ENCODE peak calls at places on chromosomes 2 and 18, in nine cellular contexts. R is A549; F is CD4-positive, alpha-beta memory T cell; X is stomach; Z is naive thymus-derived CD4-positive, alpha-beta T cell; Q is testis; I is colonic mucosa; O is transverse colon; D is HCT116. V is an unnamed sample. For H3K4me1, the result is how much of the 10 kb centered on the place peaks cover.

GRCh38 chr2:232502901-232503791 is 15.5 kb upstream of the ECEL1 start:
- DNase-seq in R (peak), F (peak), X (peak), Z (peak), Q (peak), I (no peak), O (peak), D (no peak), V (peak)

GRCh38 chr2:196798980-196799379 is 503 bp downstream of the GTF3C3 start:
- DNase-seq in R (no peak), F (peak), X (no peak), Z (no peak), Q (no peak), I (no peak), O (no peak), D (no peak), V (no peak)

GRCh38 chr2:140747665-140748064 is 1383.2 kb downstream of the LRP1B start:
- DNase-seq in R (no peak), F (no peak), X (no peak), Z (no peak), Q (no peak), I (no peak), O (no peak), D (no peak), V (no peak)

GRCh38 chr2:101307950-101308431 is 510 bp downstream of the RNF149 start:
- DNase-seq in R (peak), F (peak), X (no peak), Z (peak), Q (peak), I (peak), O (peak), D (no peak), V (peak)

GRCh38 chr18:49207373-49207772 is 253.1 kb downstream of the DYM start:
- DNase-seq in R (no peak), F (no peak), X (no peak), Z (no peak), Q (no peak), I (no peak), O (no peak), D (peak), V (no peak)

GRCh38 chr2:64629329-64629781 is 24.4 kb downstream of the SERTAD2 start:
- DNase-seq in R (no peak), F (no peak), X (peak), Z (no peak), Q (peak), I (no peak), O (no peak), D (no peak), V (no peak)

GRCh38 chr2:207481924-207482323 is 47.8 kb upstream of the CREB1 start:
- DNase-seq in R (no peak), F (no peak), X (peak), Z (no peak), Q (no peak), I (no peak), O (no peak), D (no peak), V (no peak)

GRCh38 chr2:71510196-71510807 is 56.9 kb downstream of the DYSF start:
- DNase-seq in R (peak), F (peak), X (peak), Z (peak), Q (peak), I (peak), O (peak), D (peak), V (peak)

GRCh38 chr2:96361751-96362150 is 26.2 kb downstream of the NCAPH start:
- DNase-seq in R (no peak), F (no peak), X (no peak), Z (no peak), Q (no peak), I (no peak), O (no peak), D (no peak), V (no peak)

GRCh38 chr2:168962636-168963035 is 61.5 kb downstream of the G6PC2 start:
- DNase-seq in R (no peak), F (no peak), X (no peak), Z (no peak), Q (no peak), I (no peak), O (no peak), D (no peak), V (no peak)

GRCh38 chr2:120205901-120206581 is 17.2 kb downstream of the TMEM185B start:
- DNase-seq in R (no peak), F (no peak), X (no peak), Z (no peak), Q (peak), I (peak), O (peak), D (no peak), V (peak)

GRCh38 chr2:18626256-18626668 is 36.9 kb upstream of the NT5C1B start:
- DNase-seq in R (no peak), F (no peak), X (no peak), Z (no peak), Q (no peak), I (no peak), O (no peak), D (no peak), V (no peak)

GRCh38 chr18:53947092-53947640 is 277.3 kb downstream of the MBD2 start:
- DNase-seq in R (no peak), F (no peak), X (no peak), Z (no peak), Q (no peak), I (no peak), O (no peak), D (no peak), V (no peak)

GRCh38 chr2:201735486-201735885 is 37.0 kb upstream of the MPP4 start:
- DNase-seq in R (no peak), F (no peak), X (no peak), Z (no peak), Q (no peak), I (no peak), O (no peak), D (no peak), V (no peak)

GRCh38 chr2:209648714-209649113 is 122.9 kb upstream of the UNC80 start:
- DNase-seq in R (no peak), F (no peak), X (no peak), Z (no peak), Q (peak), I (no peak), O (no peak), D (no peak), V (no peak)

GRCh38 chr2:130387804-130388203 is 31.9 kb downstream of the PTPN18 start:
- DNase-seq in R (no peak), F (no peak), X (no peak), Z (no peak), Q (no peak), I (no peak), O (no peak), D (no peak), V (no peak)

GRCh38 chr2:238524584-238524983 is 97.9 kb downstream of the ASB1 start:
- DNase-seq in R (no peak), F (no peak), X (no peak), Z (no peak), Q (no peak), I (no peak), O (no peak), D (no peak), V (no peak)
- H3K4me1 ChIP-seq in R (under half), F (under half), X (under half), Z (under half), Q (under half), I (under half), O (under half), D (under half), V (under half)

GRCh38 chr2:68200157-68200787 is 42.6 kb downstream of the PNO1 start:
- DNase-seq in R (no peak), F (no peak), X (no peak), Z (no peak), Q (no peak), I (no peak), O (no peak), D (no peak), V (no peak)
- H3K4me1 ChIP-seq in R (under half), F (half or more), X (under half), Z (under half), Q (under half), I (under half), O (under half), D (under half), V (under half)

DNA sequence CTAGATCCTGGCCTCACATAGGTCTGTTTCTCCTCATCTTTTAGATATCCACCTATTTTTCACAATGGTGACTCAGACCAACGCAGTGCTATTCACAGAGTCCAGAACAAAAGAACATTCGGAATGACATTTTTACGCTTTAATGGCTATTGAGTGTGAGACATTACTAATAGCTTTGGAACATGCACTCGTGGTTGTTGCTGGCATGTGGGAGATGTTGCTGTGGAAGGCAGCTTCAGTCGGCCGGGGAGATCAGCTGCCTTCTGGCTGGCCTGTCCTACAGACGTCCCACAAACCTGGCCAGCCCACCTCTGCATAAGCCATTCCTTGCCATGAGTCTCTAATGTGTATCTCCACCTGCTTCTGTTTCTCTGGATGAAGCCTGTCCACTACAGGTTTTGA is 3.4 kb downstream of the MBP start:
- DNase-seq in R (no peak), F (no peak), X (no peak), Z (no peak), Q (no peak), I (no peak), O (no peak), D (no peak), V (no peak)
- H3K4me1 ChIP-seq in R (half or more), F (half or more), X (under half), Z (half or more), Q (under half), I (under half), O (under half), D (half or more), V (half or more)

DNA sequence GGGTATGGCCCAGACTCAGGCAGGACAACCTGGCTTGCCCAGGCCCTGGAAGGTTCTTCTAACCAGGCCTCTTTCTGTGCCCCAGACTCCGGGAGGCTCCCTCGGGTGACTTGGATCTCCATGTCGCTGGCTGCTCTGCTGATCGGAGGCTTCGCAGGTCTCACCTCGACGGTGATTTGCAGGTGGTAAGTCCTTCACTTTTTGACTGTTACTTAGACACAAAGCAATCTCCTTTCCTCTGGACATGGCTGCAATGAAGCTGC is 103.5 kb downstream of the TPO start:
- DNase-seq in R (no peak), F (no peak), X (no peak), Z (no peak), Q (no peak), I (no peak), O (no peak), D (no peak), V (no peak)
- H3K4me1 ChIP-seq in R (under half), F (under half), X (under half), Z (under half), Q (under half), I (under half), O (under half), D (under half), V (under half)

DNA sequence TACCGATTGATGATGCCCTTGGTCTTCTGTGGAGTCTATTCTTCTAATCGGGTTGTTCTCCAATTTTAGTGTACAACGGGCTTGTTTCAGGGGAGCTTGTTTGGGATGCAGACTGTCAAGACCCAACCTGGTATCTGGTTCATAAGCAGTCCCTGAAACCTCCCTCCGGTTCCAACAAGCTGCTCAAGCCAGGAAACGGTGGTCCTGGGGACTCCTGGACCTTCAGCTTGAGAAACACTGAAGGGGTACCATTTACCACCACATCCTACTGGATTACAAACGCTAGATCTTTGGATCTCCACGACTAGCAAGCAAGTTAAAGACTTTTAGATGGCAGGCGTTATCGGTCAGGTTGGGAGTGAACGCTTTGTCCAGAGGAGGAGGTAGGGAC is 2.0 kb downstream of the BCL2 start:
- DNase-seq in R (no peak), F (no peak), X (no peak), Z (no peak), Q (no peak), I (no peak), O (no peak), D (no peak), V (no peak)
- H3K4me1 ChIP-seq in R (under half), F (half or more), X (under half), Z (under half), Q (under half), I (under half), O (under half), D (under half), V (half or more)